ENCODE peak calls at places on chromosomes 12 and 14, in eight cellular contexts. K, I, L, X, E, M, D and H are unnamed samples.

GRCh38 chr14:103624860-103625259 is 4.2 kb upstream of the KLC1 start:
- DNase-seq in K (peak; percentile 99), I (peak; percentile 31), L (peak; percentile 72), X (peak; percentile 81), E (peak; percentile 66), M (no peak), D (no peak), H (peak; percentile 36)

GRCh38 chr14:28830115-28830534 is 63.5 kb downstream of the FOXG1 start:
- DNase-seq in K (no peak), I (no peak), L (no peak), X (no peak), E (no peak), M (no peak), D (no peak), H (no peak)

GRCh38 chr12:45660330-45660729 is 69.2 kb upstream of the ARID2 start:
- DNase-seq in K (peak; percentile 36), I (no peak), L (peak; percentile 19), X (no peak), E (peak; percentile 79), M (no peak), D (no peak), H (peak; percentile 76)

GRCh38 chr12:109741970-109742372 is 28.3 kb downstream of the FAM222A start:
- DNase-seq in K (no peak), I (no peak), L (no peak), X (peak; percentile 40), E (no peak), M (no peak), D (no peak), H (no peak)

GRCh38 chr12:20646239-20646827 is 48.8 kb upstream of the SLCO1C1 start:
- DNase-seq in K (no peak), I (peak; percentile 44), L (no peak), X (no peak), E (peak; percentile 60), M (no peak), D (peak; percentile 57), H (peak; percentile 57)

GRCh38 chr12:117189725-117190209 is 503 bp downstream of the FBXO21 start:
- DNase-seq in K (peak; percentile 22), I (peak; percentile 65), L (no peak), X (peak; percentile 65), E (peak; percentile 45), M (no peak), D (peak; percentile 54), H (peak; percentile 15)

GRCh38 chr12:128613821-128614220 is 209.9 kb downstream of the SLC15A4 start:
- DNase-seq in K (no peak), I (peak; percentile 56), L (no peak), X (no peak), E (no peak), M (no peak), D (no peak), H (no peak)

GRCh38 chr12:21413369-21414277 is 23.8 kb upstream of the PYROXD1 start:
- DNase-seq in K (no peak), I (no peak), L (no peak), X (no peak), E (no peak), M (no peak), D (no peak), H (no peak)

GRCh38 chr14:52835122-52835903 is 43.9 kb upstream of the GNPNAT1 start:
- DNase-seq in K (peak; percentile 60), I (peak; percentile 39), L (no peak), X (no peak), E (peak; percentile 43), M (no peak), D (no peak), H (peak; percentile 79)

GRCh38 chr14:71733210-71733883 is 198.9 kb upstream of the RGS6 start:
- DNase-seq in K (no peak), I (no peak), L (no peak), X (no peak), E (peak; percentile 76), M (no peak), D (no peak), H (peak; percentile 62)

GRCh38 chr12:68971404-68971803 is 38.4 kb upstream of the CPM start:
- DNase-seq in K (peak; percentile 15), I (no peak), L (no peak), X (no peak), E (peak; percentile 82), M (no peak), D (no peak), H (peak; percentile 67)

GRCh38 chr14:100832311-100832960 is 6.5 kb downstream of the MEG3 start:
- DNase-seq in K (no peak), I (peak; percentile 94), L (no peak), X (peak; percentile 14), E (no peak), M (no peak), D (no peak), H (no peak)

GRCh38 chr14:74135386-74135785 is 50.6 kb downstream of the LIN52 start:
- DNase-seq in K (no peak), I (no peak), L (no peak), X (no peak), E (peak; percentile 60), M (no peak), D (no peak), H (no peak)

GRCh38 chr12:88985631-88986030 is 366.7 kb downstream of the DUSP6 start:
- DNase-seq in K (no peak), I (no peak), L (no peak), X (no peak), E (peak; percentile 67), M (no peak), D (no peak), H (no peak)

GRCh38 chr14:77302926-77303325 is 17.8 kb downstream of the POMT2 start:
- DNase-seq in K (peak; percentile 36), I (no peak), L (no peak), X (no peak), E (peak; percentile 77), M (no peak), D (no peak), H (peak; percentile 62)

GRCh38 chr12:120117961-120118709 is 1.6 kb upstream of the RAB35 start:
- DNase-seq in K (peak; percentile 48), I (peak; percentile 51), L (no peak), X (peak; percentile 31), E (peak; percentile 67), M (no peak), D (peak; percentile 5), H (peak; percentile 17)

DNA sequence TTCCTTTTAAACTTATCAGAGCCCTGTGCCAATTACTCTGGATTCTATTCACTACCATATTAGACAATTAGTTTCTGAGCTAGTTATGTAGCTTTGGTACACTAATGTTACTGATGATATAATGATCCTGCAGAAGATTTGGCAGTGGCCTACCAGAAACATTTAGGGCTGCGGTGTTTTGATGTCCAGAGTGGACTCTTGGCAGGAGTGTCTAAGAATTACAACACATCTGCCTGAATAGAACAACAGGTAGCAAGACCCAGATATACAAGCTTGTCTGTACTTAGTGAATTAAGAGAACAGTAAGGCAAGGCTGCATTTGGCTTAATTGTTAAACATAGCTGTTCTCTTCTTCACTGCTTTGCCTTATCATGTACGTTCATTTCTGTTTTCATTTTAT is 691.6 kb upstream of the FBXO33 start:
- DNase-seq in K (no peak), I (no peak), L (no peak), X (no peak), E (no peak), M (no peak), D (no peak), H (no peak)
- H3K4me3 ChIP-seq in K (no peak overlapping the region), I (no peak overlapping the region), L (no peak overlapping the region), X (no peak overlapping the region), E (no peak overlapping the region), M (no peak overlapping the region), D (no peak overlapping the region), H (no peak overlapping the region)

GRCh38 chr14:90105756-90106155 is 44.0 kb downstream of the KCNK13 start:
- DNase-seq in K (no peak), I (no peak), L (peak; percentile 22), X (peak; percentile 65), E (no peak), M (no peak), D (no peak), H (no peak)

GRCh38 chr14:90111895-90112534 is 50.2 kb downstream of the KCNK13 start:
- DNase-seq in K (no peak), I (no peak), L (no peak), X (no peak), E (peak; percentile 87), M (no peak), D (no peak), H (peak; percentile 74)

GRCh38 chr14:90103808-90104207 is 42.0 kb downstream of the KCNK13 start:
- DNase-seq in K (peak; percentile 2), I (no peak), L (no peak), X (no peak), E (no peak), M (no peak), D (no peak), H (no peak)

GRCh38 chr14:90109858-90110257 is 48.1 kb downstream of the KCNK13 start:
- DNase-seq in K (no peak), I (peak; percentile 29), L (no peak), X (no peak), E (no peak), M (no peak), D (no peak), H (no peak)

GRCh38 chr14:90107789-90108188 is 46.0 kb downstream of the KCNK13 start:
- DNase-seq in K (no peak), I (no peak), L (no peak), X (no peak), E (no peak), M (no peak), D (no peak), H (no peak)
- TF ChIP-seq CTCF in K (no peak), I (no peak), L (no peak), X (no peak), E (no peak), M (no peak), D (no peak), H (no peak)

DNA sequence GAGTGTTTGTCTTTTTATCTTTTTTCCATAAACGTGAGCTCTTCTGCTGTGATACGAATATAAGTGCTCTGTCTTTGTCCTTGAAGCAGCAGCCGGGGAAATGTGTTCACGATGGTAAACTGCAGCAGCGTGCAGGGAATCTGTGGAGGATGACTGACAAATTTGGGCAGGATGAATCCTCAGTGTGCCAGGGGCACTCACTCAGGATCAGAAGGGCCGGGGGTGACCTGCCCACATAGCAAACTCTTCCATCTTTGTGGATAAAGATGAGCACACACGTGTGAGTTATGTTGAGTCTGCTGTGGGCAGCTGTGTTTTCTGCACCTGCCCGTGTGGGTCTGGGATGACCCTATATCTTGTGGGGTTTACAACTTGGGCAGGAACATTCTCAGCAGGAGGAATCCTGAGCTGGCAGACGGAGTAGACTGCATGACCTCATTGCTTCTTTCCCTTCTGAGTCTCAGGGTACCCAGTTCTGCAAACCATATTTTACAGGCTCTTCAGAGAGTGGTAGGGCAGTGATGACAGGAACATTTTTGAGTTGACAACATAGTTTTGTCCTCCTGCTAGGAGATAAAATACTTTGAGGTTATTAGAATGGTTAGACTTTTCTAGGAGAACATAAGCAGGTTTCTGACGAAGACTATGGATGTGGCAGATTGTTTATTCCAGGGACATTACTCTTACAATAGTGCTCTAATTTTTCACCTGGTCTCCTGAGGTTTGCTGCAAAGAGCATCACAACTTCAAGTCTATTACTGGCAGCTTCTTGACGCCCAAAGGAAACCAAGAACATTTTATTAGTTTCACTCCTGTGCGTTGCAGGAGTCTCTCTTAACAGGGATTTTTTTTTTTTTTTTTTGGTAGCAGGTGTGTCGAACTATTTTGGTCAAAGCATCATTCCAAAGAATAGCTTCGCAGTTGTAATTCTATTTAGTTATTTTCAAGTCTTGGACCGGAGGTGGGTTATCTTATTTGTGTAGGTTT is 910 bp downstream of the ANO4 start:
- DNase-seq in K (no peak), I (no peak), L (no peak), X (no peak), E (no peak), M (no peak), D (no peak), H (no peak)
- H3K4me3 ChIP-seq in K (no peak overlapping the region), I (peak overlapping the region; percentile 27), L (no peak overlapping the region), X (no peak overlapping the region), E (peak overlapping the region; percentile 49), M (no peak overlapping the region), D (no peak overlapping the region), H (peak overlapping the region; percentile 36)

GRCh38 chr12:59780605-59781135 is 184.8 kb downstream of the SLC16A7 start:
- DNase-seq in K (no peak), I (peak; percentile 50), L (no peak), X (no peak), E (peak; percentile 47), M (no peak), D (peak; percentile 65), H (peak; percentile 32)
- TF ChIP-seq CTCF in K (no peak), I (peak; percentile 58), L (peak; percentile 55), X (no peak), E (peak; percentile 32), M (no peak), D (peak; percentile 72), H (peak; percentile 51)